ENCODE peak calls at places on chromosomes 1 and 21, in four cellular contexts. Z is neural progenitor cell, X is GM23338, A is MM.1S. E is an unnamed sample.

GRCh38 chr1:201488817-201489581 is 17.9 kb downstream of the CSRP1 start:
- DNase-seq in X (no peak), Z (no peak), A (no peak), E (peak)

GRCh38 chr1:24641646-24642151 is 1.4 kb upstream of the SRRM1 start:
- DNase-seq in Z (peak), X (peak), A (no peak), E (peak)

GRCh38 chr1:159318784-159319551 is 16.8 kb downstream of the FCER1A start:
- DNase-seq in Z (no peak), X (no peak), A (peak), E (no peak)

GRCh38 chr1:222416001-222416791 is 131.7 kb downstream of the HHIPL2 start:
- DNase-seq in A (no peak), Z (no peak), X (no peak), E (no peak)

GRCh38 chr21:46000182-46000730 is 18.7 kb downstream of the COL6A1 start:
- DNase-seq in A (no peak), Z (no peak), X (no peak), E (no peak)

GRCh38 chr1:101465941-101466340 is 229.1 kb downstream of the S1PR1 start:
- DNase-seq in Z (no peak), A (no peak), X (no peak), E (no peak)

GRCh38 chr1:34070201-34070836 is 94.7 kb downstream of the CSMD2 start:
- DNase-seq in Z (no peak), A (no peak), X (no peak), E (no peak)

GRCh38 chr1:20981903-20982695 is 194.6 kb downstream of the EIF4G3 start:
- DNase-seq in X (peak), Z (no peak), A (no peak), E (peak)

GRCh38 chr1:223727541-223727940 is 15.2 kb downstream of the CAPN2 start:
- DNase-seq in X (no peak), A (no peak), Z (no peak), E (peak)

GRCh38 chr21:36854391-36854790 is 112.1 kb downstream of the HLCS start:
- DNase-seq in A (peak), Z (peak), X (peak), E (peak)

GRCh38 chr1:214022810-214023425 is 35.1 kb downstream of the PROX1 start:
- DNase-seq in A (no peak), X (no peak), Z (no peak), E (no peak)

DNA sequence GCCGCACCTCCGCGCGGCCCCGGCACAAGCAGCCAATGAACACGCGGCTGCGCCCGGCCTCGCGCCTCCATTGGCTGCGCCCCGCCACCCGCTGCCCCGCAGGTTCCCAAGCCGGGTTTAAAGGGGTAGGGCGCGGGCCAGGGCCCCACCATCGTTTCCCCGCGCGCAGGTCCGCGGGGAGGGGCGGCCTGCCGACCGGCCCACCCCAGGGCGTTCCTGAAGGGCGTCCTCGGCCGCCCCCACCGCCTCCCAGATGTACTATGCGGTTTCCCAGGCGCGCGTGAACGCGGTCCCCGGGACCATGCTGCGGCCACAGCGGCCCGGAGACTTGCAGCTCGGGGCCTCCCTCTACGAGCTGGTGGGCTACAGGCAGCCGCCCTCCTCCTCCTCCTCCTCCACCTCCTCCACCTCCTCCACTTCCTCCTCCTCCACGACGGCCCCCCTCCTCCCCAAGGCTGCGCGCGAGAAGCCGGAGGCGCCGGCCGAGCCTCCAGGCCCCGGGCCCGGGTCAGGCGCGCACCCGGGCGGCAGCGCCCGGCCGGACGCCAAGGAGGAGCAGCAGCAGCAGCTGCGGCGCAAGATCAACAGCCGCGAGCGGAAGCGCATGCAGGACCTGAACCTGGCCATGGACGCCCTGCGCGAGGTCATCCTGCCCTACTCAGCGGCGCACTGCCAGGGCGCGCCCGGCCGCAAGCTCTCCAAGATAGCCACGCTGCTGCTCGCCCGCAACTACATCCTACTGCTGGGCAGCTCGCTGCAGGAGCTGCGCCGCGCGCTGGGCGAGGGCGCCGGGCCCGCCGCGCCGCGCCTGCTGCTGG is at the start of gene OLIG1:
- DNase-seq in X (peak), Z (peak), A (no peak), E (peak)
- H2AFZ ChIP-seq in X (peak), Z (no peak), A (peak), E (no peak)

GRCh38 chr1:108016451-108016920 is 51.5 kb upstream of the VAV3 start:
- DNase-seq in A (no peak), Z (no peak), X (no peak), E (peak)
- TF ChIP-seq EZH2 in A (no peak), Z (no peak), X (no peak), E (no peak)

DNA sequence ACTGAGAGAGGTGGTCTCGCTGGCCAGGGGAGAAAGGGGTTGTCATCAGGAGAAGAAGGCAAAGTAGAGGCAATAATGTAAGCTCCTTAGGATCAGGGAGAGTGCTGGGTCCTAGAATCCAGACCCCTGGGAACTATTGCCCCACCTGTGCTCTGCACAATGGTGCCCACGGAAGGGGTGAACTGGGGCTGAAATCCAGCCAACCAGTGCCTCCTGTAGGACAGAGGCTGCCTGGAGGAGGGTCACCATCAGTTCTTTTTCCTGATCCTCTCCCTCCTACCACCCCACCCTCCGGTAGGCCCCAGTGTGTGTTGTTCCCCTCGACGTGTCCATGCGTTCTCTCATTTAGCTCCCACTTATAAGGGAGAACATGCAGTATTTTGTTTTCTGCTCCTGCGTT is 52.9 kb upstream of the ATP2B4 start:
- DNase-seq in Z (no peak), X (no peak), A (no peak), E (no peak)
- TF ChIP-seq CTCF in Z (no peak), X (peak), A (no peak), E (no peak)

GRCh38 chr1:162264108-162264507 is 112.5 kb downstream of the SPATA46 start:
- DNase-seq in X (peak), A (no peak), Z (no peak), E (no peak)
- H2AFZ ChIP-seq in X (no peak), A (no peak), Z (no peak), E (no peak)

GRCh38 chr1:90723561-90724108 is 6.5 kb upstream of the BARHL2 start:
- DNase-seq in Z (peak), A (peak), X (peak), E (no peak)
- TF ChIP-seq EZH2 in Z (peak), A (no peak), X (no peak), E (no peak)

DNA sequence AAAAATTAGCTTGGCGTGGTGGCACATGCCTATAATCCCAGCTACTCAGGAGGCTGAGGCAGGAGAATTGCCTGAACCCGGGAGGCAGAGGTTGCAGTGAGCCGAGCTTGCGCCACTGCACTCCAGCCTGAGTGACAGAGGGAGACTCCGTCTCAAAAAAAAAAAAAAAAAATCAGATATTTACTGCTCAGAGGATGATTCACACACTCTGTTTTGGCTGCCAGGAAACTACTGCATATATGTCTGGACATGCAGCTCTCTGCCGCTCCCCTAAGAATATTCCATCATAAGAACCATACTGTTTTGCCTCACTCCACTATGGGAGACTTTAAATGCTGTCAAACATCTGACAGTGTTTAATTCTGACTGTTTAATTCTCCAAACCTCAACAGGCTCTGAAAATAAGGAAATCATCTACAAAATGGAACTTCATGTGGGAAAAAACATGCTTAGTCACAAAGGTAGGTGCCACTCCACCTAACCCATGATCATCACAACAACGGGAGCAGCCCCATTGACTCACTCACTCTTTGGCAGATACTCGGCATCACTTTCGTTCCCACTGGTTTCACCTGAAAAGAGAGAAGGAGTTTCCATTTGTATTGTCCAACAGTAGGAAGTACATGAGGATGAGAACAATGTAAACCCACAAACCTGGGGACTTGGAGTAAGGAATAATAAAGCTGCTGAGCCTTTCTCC is 29.3 kb upstream of the BCAS2 start:
- DNase-seq in A (no peak), X (no peak), Z (no peak), E (peak)
- TF ChIP-seq CTCF in A (no peak), X (no peak), Z (no peak), E (no peak)

DNA sequence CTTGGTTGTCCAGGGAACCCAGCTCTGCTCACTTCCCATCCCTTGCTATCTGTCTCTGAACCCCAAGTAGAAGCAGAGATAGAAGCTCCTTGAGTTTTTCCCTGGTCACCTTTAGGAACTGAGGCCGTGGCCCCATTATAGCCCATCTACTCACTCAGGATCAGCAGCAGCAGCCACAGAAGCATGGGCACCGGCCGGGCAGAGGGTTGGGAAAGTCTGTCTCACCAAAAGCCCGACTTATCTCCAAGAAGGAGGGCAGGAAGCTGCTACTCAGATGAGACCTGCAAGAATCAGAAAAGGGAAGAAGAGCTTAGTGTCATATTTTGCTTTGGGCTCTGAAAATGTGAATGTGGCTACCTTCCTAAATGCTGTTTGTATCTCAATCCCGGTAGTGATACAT is 264 bp downstream of the FCRL3 start:
- DNase-seq in X (no peak), A (no peak), Z (no peak), E (no peak)
- H2AFZ ChIP-seq in X (no peak), A (no peak), Z (no peak), E (no peak)

GRCh38 chr1:184037849-184038591 is 492 bp upstream of the COLGALT2 start:
- DNase-seq in A (no peak), X (no peak), Z (no peak), E (no peak)

GRCh38 chr1:184034761-184035379 is 2.7 kb downstream of the COLGALT2 start:
- DNase-seq in Z (no peak), A (no peak), X (no peak), E (no peak)

GRCh38 chr1:184035719-184036516 is 1.6 kb downstream of the COLGALT2 start:
- DNase-seq in Z (no peak), A (no peak), X (peak), E (no peak)

GRCh38 chr1:184039126-184039525 is 1.6 kb upstream of the COLGALT2 start:
- DNase-seq in Z (no peak), X (no peak), A (no peak), E (no peak)

DNA sequence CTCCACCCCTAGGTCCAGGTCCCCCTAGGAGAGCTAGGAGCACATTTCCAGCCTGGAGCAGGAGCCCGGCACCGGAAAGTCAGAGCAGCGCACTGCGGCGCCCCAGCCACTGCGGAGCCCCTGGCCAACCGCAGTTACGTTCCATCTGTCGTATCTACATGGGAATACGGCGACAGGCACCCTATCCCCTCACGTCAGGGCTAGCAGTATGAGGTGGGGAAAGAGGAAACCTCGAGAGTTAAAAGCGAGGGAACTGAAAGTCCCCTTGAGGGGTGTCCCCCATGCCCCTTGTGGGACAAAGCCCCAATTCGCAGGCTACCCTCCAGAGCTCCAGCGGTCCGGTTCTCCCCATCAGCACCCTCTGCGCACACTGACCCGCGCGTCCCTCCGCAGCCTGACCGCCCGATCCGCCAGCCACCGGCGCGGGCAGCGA is 995 bp downstream of the COLGALT2 start:
- DNase-seq in Z (peak), A (no peak), X (peak), E (peak)
- TF ChIP-seq EZH2 in Z (peak), A (no peak), X (no peak), E (no peak)

E was measured in fibroblast of lung.